ENCODE peak calls at places on chromosomes 12 and 14, in eight cellular contexts. One of them, this sample, is unnamed.

GRCh38 chr12:93025145-93026103 is 96.3 kb upstream of the EEA1 start:
- DNase-seq in choroid plexus epithelial cell: peak
- DNase-seq in A549: peak
- DNase-seq in adipocyte: peak
- DNase-seq in Kasumi-1: peak
- DNase-seq in NCI-H1436 treated with DMSO at 0.1 percent for 48 hours: no peak
- DNase-seq in neural progenitor cell: peak
- DNase-seq in Daoy: peak
- DNase-seq in this sample: peak

GRCh38 chr14:105765893-105766614 is 239.7 kb downstream of the TMEM121 start:
- DNase-seq in choroid plexus epithelial cell: no peak
- DNase-seq in A549: no peak
- DNase-seq in adipocyte: no peak
- DNase-seq in Kasumi-1: no peak
- DNase-seq in NCI-H1436 treated with DMSO at 0.1 percent for 48 hours: no peak
- DNase-seq in neural progenitor cell: no peak
- DNase-seq in Daoy: no peak
- DNase-seq in this sample: no peak

GRCh38 chr12:3289702-3290101 is 201.3 kb upstream of the PRMT8 start:
- DNase-seq in choroid plexus epithelial cell: no peak
- DNase-seq in A549: no peak
- DNase-seq in adipocyte: no peak
- DNase-seq in Kasumi-1: no peak
- DNase-seq in NCI-H1436 treated with DMSO at 0.1 percent for 48 hours: no peak
- DNase-seq in neural progenitor cell: no peak
- DNase-seq in Daoy: no peak
- DNase-seq in this sample: no peak

GRCh38 chr12:56931474-56931978 is 2.7 kb downstream of the SDR9C7 start:
- DNase-seq in choroid plexus epithelial cell: peak
- DNase-seq in A549: peak
- DNase-seq in adipocyte: peak
- DNase-seq in Kasumi-1: peak
- DNase-seq in NCI-H1436 treated with DMSO at 0.1 percent for 48 hours: no peak
- DNase-seq in neural progenitor cell: peak
- DNase-seq in Daoy: peak
- DNase-seq in this sample: peak

GRCh38 chr12:12527820-12528296 is 34.8 kb downstream of the DUSP16 start:
- DNase-seq in choroid plexus epithelial cell: no peak
- DNase-seq in A549: no peak
- DNase-seq in adipocyte: no peak
- DNase-seq in Kasumi-1: no peak
- DNase-seq in NCI-H1436 treated with DMSO at 0.1 percent for 48 hours: no peak
- DNase-seq in neural progenitor cell: no peak
- DNase-seq in Daoy: no peak
- DNase-seq in this sample: no peak

GRCh38 chr14:97382616-97383226 is 585.5 kb downstream of the VRK1 start:
- DNase-seq in choroid plexus epithelial cell: no peak
- DNase-seq in A549: no peak
- DNase-seq in adipocyte: no peak
- DNase-seq in Kasumi-1: no peak
- DNase-seq in NCI-H1436 treated with DMSO at 0.1 percent for 48 hours: peak
- DNase-seq in neural progenitor cell: no peak
- DNase-seq in Daoy: no peak
- DNase-seq in this sample: no peak

GRCh38 chr12:18653465-18653864 is 84.3 kb downstream of the PLCZ1 start:
- DNase-seq in choroid plexus epithelial cell: no peak
- DNase-seq in A549: no peak
- DNase-seq in adipocyte: no peak
- DNase-seq in Kasumi-1: no peak
- DNase-seq in NCI-H1436 treated with DMSO at 0.1 percent for 48 hours: no peak
- DNase-seq in neural progenitor cell: no peak
- DNase-seq in Daoy: no peak
- DNase-seq in this sample: no peak

GRCh38 chr14:55731881-55732498 is 152.0 kb downstream of the KTN1 start:
- DNase-seq in choroid plexus epithelial cell: peak
- DNase-seq in A549: no peak
- DNase-seq in adipocyte: peak
- DNase-seq in Kasumi-1: no peak
- DNase-seq in NCI-H1436 treated with DMSO at 0.1 percent for 48 hours: no peak
- DNase-seq in neural progenitor cell: peak
- DNase-seq in Daoy: peak
- DNase-seq in this sample: peak

GRCh38 chr14:68786491-68787234 is 6.2 kb downstream of the ZFP36L1 start:
- DNase-seq in choroid plexus epithelial cell: peak
- DNase-seq in A549: peak
- DNase-seq in adipocyte: peak
- DNase-seq in Kasumi-1: no peak
- DNase-seq in NCI-H1436 treated with DMSO at 0.1 percent for 48 hours: no peak
- DNase-seq in neural progenitor cell: peak
- DNase-seq in Daoy: peak
- DNase-seq in this sample: peak

GRCh38 chr12:74292351-74293194 is 245.1 kb upstream of the ATXN7L3B start:
- DNase-seq in choroid plexus epithelial cell: no peak
- DNase-seq in A549: no peak
- DNase-seq in adipocyte: no peak
- DNase-seq in Kasumi-1: no peak
- DNase-seq in NCI-H1436 treated with DMSO at 0.1 percent for 48 hours: no peak
- DNase-seq in neural progenitor cell: no peak
- DNase-seq in Daoy: peak
- DNase-seq in this sample: no peak

GRCh38 chr12:57225680-57226190 is 3.8 kb upstream of the SHMT2 start:
- DNase-seq in choroid plexus epithelial cell: no peak
- DNase-seq in A549: no peak
- DNase-seq in adipocyte: no peak
- DNase-seq in Kasumi-1: no peak
- DNase-seq in NCI-H1436 treated with DMSO at 0.1 percent for 48 hours: no peak
- DNase-seq in neural progenitor cell: no peak
- DNase-seq in Daoy: no peak
- DNase-seq in this sample: no peak

GRCh38 chr12:124390442-124391116 is 95.7 kb downstream of the RFLNA start:
- DNase-seq in choroid plexus epithelial cell: peak
- DNase-seq in A549: peak
- DNase-seq in adipocyte: peak
- DNase-seq in Kasumi-1: peak
- DNase-seq in NCI-H1436 treated with DMSO at 0.1 percent for 48 hours: no peak
- DNase-seq in neural progenitor cell: no peak
- DNase-seq in Daoy: peak
- DNase-seq in this sample: peak

GRCh38 chr14:54253195-54253947 is 143.4 kb upstream of the CDKN3 start:
- DNase-seq in choroid plexus epithelial cell: peak
- DNase-seq in A549: peak
- DNase-seq in adipocyte: peak
- DNase-seq in Kasumi-1: no peak
- DNase-seq in NCI-H1436 treated with DMSO at 0.1 percent for 48 hours: no peak
- DNase-seq in neural progenitor cell: no peak
- DNase-seq in Daoy: peak
- DNase-seq in this sample: peak

GRCh38 chr12:41023836-41024235 is 164.3 kb upstream of the PDZRN4 start:
- DNase-seq in choroid plexus epithelial cell: no peak
- DNase-seq in A549: no peak
- DNase-seq in adipocyte: no peak
- DNase-seq in Kasumi-1: no peak
- DNase-seq in NCI-H1436 treated with DMSO at 0.1 percent for 48 hours: no peak
- DNase-seq in neural progenitor cell: no peak
- DNase-seq in Daoy: no peak
- DNase-seq in this sample: no peak

GRCh38 chr12:56014205-56014604 is 6.6 kb upstream of the IKZF4 start:
- DNase-seq in choroid plexus epithelial cell: peak
- DNase-seq in A549: no peak
- DNase-seq in adipocyte: no peak
- DNase-seq in Kasumi-1: no peak
- DNase-seq in NCI-H1436 treated with DMSO at 0.1 percent for 48 hours: no peak
- DNase-seq in neural progenitor cell: no peak
- DNase-seq in Daoy: no peak
- DNase-seq in this sample: no peak

GRCh38 chr12:55684761-55685370 is 22.8 kb downstream of the ITGA7 start:
- DNase-seq in choroid plexus epithelial cell: no peak
- DNase-seq in A549: no peak
- DNase-seq in adipocyte: no peak
- DNase-seq in Kasumi-1: no peak
- DNase-seq in NCI-H1436 treated with DMSO at 0.1 percent for 48 hours: no peak
- DNase-seq in neural progenitor cell: no peak
- DNase-seq in Daoy: no peak
- DNase-seq in this sample: no peak

GRCh38 chr12:116571089-116571488 is 11.9 kb downstream of the MAP1LC3B2 start:
- DNase-seq in choroid plexus epithelial cell: no peak
- DNase-seq in A549: no peak
- DNase-seq in adipocyte: no peak
- DNase-seq in Kasumi-1: no peak
- DNase-seq in NCI-H1436 treated with DMSO at 0.1 percent for 48 hours: no peak
- DNase-seq in neural progenitor cell: no peak
- DNase-seq in Daoy: no peak
- DNase-seq in this sample: no peak